ENCODE peak calls at places on chromosomes 11 and 22, in nine cellular contexts. Q, E, K, G, H, M, A, I and X are unnamed samples.

GRCh38 chr11:119051440-119052162 is 5.4 kb downstream of the HYOU1 start:
- DNase-seq in Q (no peak), E (no peak), K (no peak), G (no peak), H (no peak), M (no peak), A (no peak), I (no peak), X (no peak)

GRCh38 chr22:41499624-41500280 is 30.8 kb downstream of the ACO2 start:
- DNase-seq in Q (no peak), E (no peak), K (no peak), G (no peak), H (no peak), M (no peak), A (no peak), I (no peak), X (no peak)

GRCh38 chr11:46294365-46295309 is 17.2 kb downstream of the CREB3L1 start:
- DNase-seq in Q (no peak), E (no peak), K (no peak), G (peak; percentile 70), H (peak; percentile 97), M (peak; percentile 32), A (no peak), I (peak; percentile 78), X (no peak)

GRCh38 chr22:34297536-34298120 is 377.4 kb upstream of the LARGE1 start:
- DNase-seq in Q (no peak), E (no peak), K (no peak), G (no peak), H (no peak), M (no peak), A (no peak), I (no peak), X (no peak)

GRCh38 chr11:27754035-27755017 is 54.1 kb upstream of the BDNF start:
- DNase-seq in Q (no peak), E (no peak), K (peak; percentile 37), G (no peak), H (peak; percentile 75), M (no peak), A (no peak), I (peak; percentile 37), X (no peak)

GRCh38 chr11:43578346-43579170 is 102.0 kb upstream of the HSD17B12 start:
- DNase-seq in Q (no peak), E (no peak), K (no peak), G (no peak), H (peak; percentile 74), M (no peak), A (no peak), I (no peak), X (no peak)

GRCh38 chr11:33059331-33060007 is 20.1 kb downstream of the TCP11L1 start:
- DNase-seq in Q (no peak), E (no peak), K (peak; percentile 95), G (no peak), H (no peak), M (no peak), A (no peak), I (no peak), X (no peak)

GRCh38 chr11:62132188-62132587 is 8.4 kb downstream of the INCENP start:
- DNase-seq in Q (no peak), E (no peak), K (no peak), G (no peak), H (no peak), M (no peak), A (no peak), I (peak; percentile 49), X (no peak)

GRCh38 chr11:94755494-94755893 is 12.7 kb upstream of the AMOTL1 start:
- DNase-seq in Q (no peak), E (no peak), K (no peak), G (no peak), H (no peak), M (no peak), A (no peak), I (no peak), X (no peak)

GRCh38 chr22:19565921-19566598 is 41.9 kb upstream of the CLDN5 start:
- DNase-seq in Q (no peak), E (no peak), K (peak; percentile 24), G (no peak), H (no peak), M (no peak), A (no peak), I (no peak), X (no peak)
- H3K27ac ChIP-seq in Q (no peak overlapping the region), E (peak overlapping the region; percentile 80), K (no peak overlapping the region), G (no peak overlapping the region), H (no peak overlapping the region), M (no peak overlapping the region), A (no peak overlapping the region), I (no peak overlapping the region), X (no peak overlapping the region)

GRCh38 chr22:36839356-36840073 is 21.3 kb upstream of the NCF4 start:
- DNase-seq in Q (no peak), E (no peak), K (no peak), G (no peak), H (peak; percentile 9), M (no peak), A (no peak), I (peak; percentile 96), X (no peak)
- H3K27ac ChIP-seq in Q (no peak overlapping the region), E (no peak overlapping the region), K (no peak overlapping the region), G (no peak overlapping the region), H (no peak overlapping the region), M (no peak overlapping the region), A (no peak overlapping the region), I (peak overlapping the region; percentile 70), X (no peak overlapping the region)

GRCh38 chr22:19645391-19645790 is 68.9 kb upstream of the SEPTIN5 start:
- DNase-seq in Q (no peak), E (no peak), K (no peak), G (no peak), H (no peak), M (no peak), A (no peak), I (no peak), X (no peak)

GRCh38 chr22:19646383-19646782 is 67.9 kb upstream of the SEPTIN5 start:
- DNase-seq in Q (no peak), E (no peak), K (no peak), G (no peak), H (no peak), M (no peak), A (no peak), I (no peak), X (no peak)

GRCh38 chr22:19645905-19646304 is 68.4 kb upstream of the SEPTIN5 start:
- DNase-seq in Q (no peak), E (no peak), K (no peak), G (no peak), H (no peak), M (no peak), A (no peak), I (no peak), X (no peak)

GRCh38 chr22:19643448-19644313 is 70.6 kb upstream of the SEPTIN5 start:
- DNase-seq in Q (no peak), E (no peak), K (no peak), G (no peak), H (no peak), M (no peak), A (no peak), I (no peak), X (no peak)

DNA sequence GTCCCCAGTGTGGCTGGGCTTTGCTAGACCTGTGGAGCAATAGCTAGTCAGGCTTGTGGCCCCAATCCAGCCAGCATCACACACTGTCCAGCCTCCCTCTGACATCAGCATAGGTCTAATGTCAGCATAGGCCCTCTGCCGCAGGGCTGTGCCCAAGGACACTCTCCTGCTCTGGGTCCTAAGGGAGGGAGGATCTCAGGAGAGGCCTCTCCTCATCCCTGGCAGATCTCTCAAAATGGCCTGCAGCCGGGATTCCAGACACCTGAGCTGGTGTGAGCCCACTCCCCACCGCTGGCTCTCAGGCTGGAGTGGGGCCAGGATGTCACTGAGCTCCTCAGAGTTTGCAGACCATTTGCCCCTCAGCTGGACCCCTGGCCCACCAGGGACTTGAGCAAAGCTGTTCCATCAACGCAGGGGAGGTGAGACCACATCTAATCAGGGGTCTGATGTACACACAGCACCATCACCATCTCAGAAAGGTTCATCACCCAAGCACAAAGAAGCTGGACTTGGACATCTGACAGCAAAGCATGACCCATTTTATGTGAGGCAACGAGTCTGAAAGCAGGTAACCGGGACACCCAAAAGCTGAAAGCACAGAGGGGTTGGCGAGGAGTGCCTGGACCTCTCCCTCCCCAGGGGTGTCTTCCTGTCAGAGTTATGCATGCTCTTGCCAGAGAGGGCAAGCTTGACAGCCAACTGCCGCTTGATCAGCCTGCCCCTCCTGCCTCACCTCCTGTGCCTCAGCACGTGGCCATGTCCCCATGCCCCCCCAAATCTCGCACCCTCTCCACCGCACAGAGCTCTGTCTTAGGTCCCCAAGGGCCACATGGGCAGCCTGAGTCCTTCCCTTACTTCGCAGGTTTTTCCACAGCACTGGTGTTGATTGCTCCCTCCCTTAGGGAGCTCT is 69.7 kb upstream of the SEPTIN5 start:
- DNase-seq in Q (no peak), E (no peak), K (no peak), G (no peak), H (no peak), M (no peak), A (no peak), I (no peak), X (no peak)
- H3K27ac ChIP-seq in Q (no peak overlapping the region), E (no peak overlapping the region), K (no peak overlapping the region), G (no peak overlapping the region), H (no peak overlapping the region), M (no peak overlapping the region), A (no peak overlapping the region), I (no peak overlapping the region), X (no peak overlapping the region)

GRCh38 chr11:123191939-123192338 is 3.1 kb downstream of the CLMP start:
- DNase-seq in Q (no peak), E (no peak), K (no peak), G (no peak), H (no peak), M (no peak), A (no peak), I (no peak), X (no peak)
- H3K27ac ChIP-seq in Q (no peak overlapping the region), E (no peak overlapping the region), K (no peak overlapping the region), G (no peak overlapping the region), H (no peak overlapping the region), M (no peak overlapping the region), A (no peak overlapping the region), I (no peak overlapping the region), X (no peak overlapping the region)